ENCODE peak calls at places on chromosome 20, in eight cellular contexts. One of them, this sample, is unnamed. For H3K4me1, the result is how much of the 10 kb centered on the place peaks cover.

GRCh38 chr20:37927410-37928048 is 24.6 kb downstream of the VSTM2L start:
- DNase-seq in prostate gland: no peak
- DNase-seq in esophagus squamous epithelium: no peak
- DNase-seq in CD4-positive, CD25-positive, alpha-beta regulatory T cell: no peak
- DNase-seq in H9: no peak
- DNase-seq in OCI-LY7: no peak
- DNase-seq in stomach: no peak
- DNase-seq in astrocyte: no peak
- DNase-seq in this sample: no peak

GRCh38 chr20:7985916-7986315 is 33.6 kb downstream of the TMX4 start:
- DNase-seq in prostate gland: no peak
- DNase-seq in esophagus squamous epithelium: no peak
- DNase-seq in CD4-positive, CD25-positive, alpha-beta regulatory T cell: no peak
- DNase-seq in H9: no peak
- DNase-seq in OCI-LY7: no peak
- DNase-seq in stomach: no peak
- DNase-seq in astrocyte: no peak
- DNase-seq in this sample: no peak

GRCh38 chr20:58059145-58059544 is 169.3 kb downstream of the ANKRD60 start:
- DNase-seq in prostate gland: no peak
- DNase-seq in esophagus squamous epithelium: no peak
- DNase-seq in CD4-positive, CD25-positive, alpha-beta regulatory T cell: no peak
- DNase-seq in H9: no peak
- DNase-seq in OCI-LY7: no peak
- DNase-seq in stomach: no peak
- DNase-seq in astrocyte: no peak
- DNase-seq in this sample: no peak

GRCh38 chr20:17845701-17846475 is 122.7 kb downstream of the SNX5 start:
- DNase-seq in prostate gland: no peak
- DNase-seq in esophagus squamous epithelium: no peak
- DNase-seq in CD4-positive, CD25-positive, alpha-beta regulatory T cell: no peak
- DNase-seq in H9: no peak
- DNase-seq in OCI-LY7: no peak
- DNase-seq in stomach: no peak
- DNase-seq in astrocyte: peak
- DNase-seq in this sample: no peak

GRCh38 chr20:63005240-63005861 is 1.4 kb downstream of the BHLHE23 start:
- DNase-seq in prostate gland: no peak
- DNase-seq in esophagus squamous epithelium: no peak
- DNase-seq in CD4-positive, CD25-positive, alpha-beta regulatory T cell: no peak
- DNase-seq in H9: no peak
- DNase-seq in OCI-LY7: no peak
- DNase-seq in stomach: no peak
- DNase-seq in astrocyte: no peak
- DNase-seq in this sample: no peak

GRCh38 chr20:20780127-20780822 is 67.8 kb upstream of the RALGAPA2 start:
- DNase-seq in prostate gland: peak
- DNase-seq in esophagus squamous epithelium: no peak
- DNase-seq in CD4-positive, CD25-positive, alpha-beta regulatory T cell: no peak
- DNase-seq in H9: peak
- DNase-seq in OCI-LY7: no peak
- DNase-seq in stomach: peak
- DNase-seq in astrocyte: no peak
- DNase-seq in this sample: peak

GRCh38 chr20:64006902-64007301 is 26.0 kb downstream of the PRPF6 start:
- DNase-seq in prostate gland: no peak
- DNase-seq in esophagus squamous epithelium: no peak
- DNase-seq in CD4-positive, CD25-positive, alpha-beta regulatory T cell: no peak
- DNase-seq in H9: no peak
- DNase-seq in OCI-LY7: no peak
- DNase-seq in stomach: no peak
- DNase-seq in astrocyte: no peak
- DNase-seq in this sample: no peak

GRCh38 chr20:37421060-37421639 is 75.2 kb downstream of the SRC start:
- DNase-seq in prostate gland: no peak
- DNase-seq in esophagus squamous epithelium: no peak
- DNase-seq in CD4-positive, CD25-positive, alpha-beta regulatory T cell: no peak
- DNase-seq in H9: no peak
- DNase-seq in OCI-LY7: no peak
- DNase-seq in stomach: no peak
- DNase-seq in astrocyte: no peak
- DNase-seq in this sample: no peak

GRCh38 chr20:25394276-25394675 is 3.6 kb upstream of the ABHD12 start:
- DNase-seq in prostate gland: peak
- DNase-seq in esophagus squamous epithelium: no peak
- DNase-seq in CD4-positive, CD25-positive, alpha-beta regulatory T cell: no peak
- DNase-seq in H9: no peak
- DNase-seq in OCI-LY7: no peak
- DNase-seq in stomach: no peak
- DNase-seq in astrocyte: no peak
- DNase-seq in this sample: no peak

GRCh38 chr20:53914861-53915458 is 155.4 kb downstream of the BCAS1 start:
- DNase-seq in prostate gland: no peak
- DNase-seq in esophagus squamous epithelium: no peak
- DNase-seq in CD4-positive, CD25-positive, alpha-beta regulatory T cell: no peak
- DNase-seq in H9: no peak
- DNase-seq in OCI-LY7: peak
- DNase-seq in stomach: no peak
- DNase-seq in astrocyte: no peak
- DNase-seq in this sample: no peak

GRCh38 chr20:54477134-54477533 is 1.7 kb downstream of the DOK5 start:
- DNase-seq in prostate gland: no peak
- DNase-seq in esophagus squamous epithelium: no peak
- DNase-seq in CD4-positive, CD25-positive, alpha-beta regulatory T cell: no peak
- DNase-seq in H9: no peak
- DNase-seq in OCI-LY7: no peak
- DNase-seq in stomach: no peak
- DNase-seq in astrocyte: no peak
- DNase-seq in this sample: no peak

GRCh38 chr20:36273414-36274247 is 32.5 kb upstream of the DLGAP4 start:
- DNase-seq in prostate gland: no peak
- DNase-seq in esophagus squamous epithelium: no peak
- DNase-seq in CD4-positive, CD25-positive, alpha-beta regulatory T cell: no peak
- DNase-seq in H9: no peak
- DNase-seq in OCI-LY7: peak
- DNase-seq in stomach: no peak
- DNase-seq in astrocyte: no peak
- DNase-seq in this sample: no peak

GRCh38 chr20:35269055-35269781 is 8.7 kb downstream of the MMP24OS start:
- DNase-seq in prostate gland: peak
- DNase-seq in esophagus squamous epithelium: no peak
- DNase-seq in CD4-positive, CD25-positive, alpha-beta regulatory T cell: no peak
- DNase-seq in H9: peak
- DNase-seq in OCI-LY7: peak
- DNase-seq in stomach: peak
- DNase-seq in astrocyte: peak
- DNase-seq in this sample: no peak

GRCh38 chr20:45339799-45340198 is 8.4 kb downstream of the SDC4 start:
- DNase-seq in prostate gland: no peak
- DNase-seq in esophagus squamous epithelium: no peak
- DNase-seq in CD4-positive, CD25-positive, alpha-beta regulatory T cell: no peak
- DNase-seq in H9: no peak
- DNase-seq in OCI-LY7: peak
- DNase-seq in stomach: no peak
- DNase-seq in astrocyte: no peak
- DNase-seq in this sample: no peak

GRCh38 chr20:37265152-37265551 is 3.5 kb upstream of the GHRH start:
- DNase-seq in prostate gland: no peak
- DNase-seq in esophagus squamous epithelium: no peak
- DNase-seq in CD4-positive, CD25-positive, alpha-beta regulatory T cell: no peak
- DNase-seq in H9: no peak
- DNase-seq in OCI-LY7: peak
- DNase-seq in stomach: no peak
- DNase-seq in astrocyte: no peak
- DNase-seq in this sample: no peak

GRCh38 chr20:36148439-36148838 is 6.1 kb upstream of the EPB41L1 start:
- DNase-seq in prostate gland: no peak
- DNase-seq in esophagus squamous epithelium: no peak
- DNase-seq in CD4-positive, CD25-positive, alpha-beta regulatory T cell: no peak
- DNase-seq in H9: no peak
- DNase-seq in OCI-LY7: no peak
- DNase-seq in stomach: no peak
- DNase-seq in astrocyte: no peak
- DNase-seq in this sample: no peak

GRCh38 chr20:36604952-36605308 is 649 bp upstream of the RAB5IF start:
- DNase-seq in prostate gland: peak
- DNase-seq in esophagus squamous epithelium: no peak
- DNase-seq in CD4-positive, CD25-positive, alpha-beta regulatory T cell: peak
- DNase-seq in H9: no peak
- DNase-seq in OCI-LY7: peak
- DNase-seq in stomach: peak
- DNase-seq in astrocyte: no peak
- DNase-seq in this sample: no peak

DNA sequence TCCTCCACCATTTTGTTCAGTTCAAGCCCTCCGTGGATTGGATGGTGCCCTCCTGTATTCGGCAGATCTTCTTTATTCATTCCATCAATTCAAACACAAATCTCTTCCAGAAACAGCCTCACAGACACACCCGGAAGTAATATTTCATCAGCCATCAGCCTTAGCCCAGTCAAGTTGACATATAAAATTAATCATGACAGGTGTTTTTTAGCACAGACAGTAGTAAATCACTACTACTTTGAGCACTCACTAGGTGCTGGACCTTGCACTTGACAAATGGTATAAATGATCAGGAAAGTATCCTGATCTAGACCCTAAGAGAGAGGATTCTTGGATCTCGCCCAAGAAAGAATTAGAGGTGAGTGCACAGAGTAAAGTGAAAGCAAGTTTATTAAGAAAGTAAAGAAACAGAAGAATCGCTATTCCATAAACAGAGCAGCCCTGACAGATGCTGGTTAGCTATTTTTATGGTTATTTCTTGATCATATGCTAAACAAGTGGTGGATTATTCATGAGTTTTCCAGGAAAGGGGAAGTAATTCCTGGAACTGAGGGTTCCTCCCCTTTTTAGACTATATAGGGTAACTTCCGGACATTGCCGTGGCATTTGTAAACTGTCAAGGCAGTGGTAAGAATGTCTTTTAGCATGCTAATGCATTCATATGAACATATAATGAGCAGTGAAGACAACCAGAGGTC is 194.6 kb upstream of the LAMP5 start:
- DNase-seq in prostate gland: no peak
- DNase-seq in esophagus squamous epithelium: no peak
- DNase-seq in CD4-positive, CD25-positive, alpha-beta regulatory T cell: no peak
- DNase-seq in H9: no peak
- DNase-seq in OCI-LY7: no peak
- DNase-seq in stomach: no peak
- DNase-seq in astrocyte: peak
- DNase-seq in this sample: no peak
- H3K27ac ChIP-seq in prostate gland: no peak
- H3K27ac ChIP-seq in esophagus squamous epithelium: no peak
- H3K27ac ChIP-seq in CD4-positive, CD25-positive, alpha-beta regulatory T cell: no peak
- H3K27ac ChIP-seq in H9: no peak
- H3K27ac ChIP-seq in OCI-LY7: no peak
- H3K27ac ChIP-seq in stomach: peak
- H3K27ac ChIP-seq in astrocyte: no peak
- H3K27ac ChIP-seq in this sample: no peak

DNA sequence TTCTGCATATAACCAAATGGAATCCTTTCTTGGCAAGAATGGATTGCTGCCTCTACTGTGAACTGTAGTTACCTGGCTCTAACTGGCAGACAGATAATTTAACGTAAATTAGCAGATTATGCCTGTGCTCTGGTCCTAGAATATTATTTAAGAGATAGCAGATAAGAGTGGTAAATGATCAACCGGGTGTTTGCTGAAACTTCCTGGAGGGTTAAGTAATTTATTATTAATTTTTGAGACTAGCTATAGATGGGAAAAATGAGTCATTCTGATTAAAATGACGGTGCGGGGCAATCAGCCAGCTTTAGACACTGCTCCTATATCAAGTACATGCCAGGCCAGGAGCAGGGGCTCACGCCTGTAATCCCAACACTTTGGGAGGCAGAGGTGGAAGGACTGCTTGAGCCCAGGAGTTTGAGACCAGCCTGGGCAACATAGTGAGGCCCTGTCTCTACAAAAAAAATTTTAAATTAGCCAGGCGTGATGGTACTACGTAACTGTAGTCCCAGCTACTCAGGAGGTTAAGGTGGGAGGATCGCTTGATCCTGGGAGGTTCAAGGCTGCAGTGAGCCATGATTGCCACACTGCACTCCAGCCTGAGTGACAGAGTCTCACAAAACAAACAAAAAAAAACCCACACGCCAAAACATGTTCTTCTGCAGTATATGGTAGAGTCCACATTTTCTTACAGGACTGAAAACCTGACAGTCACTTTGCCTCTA is 22.6 kb downstream of the B4GALT5 start:
- DNase-seq in prostate gland: no peak
- DNase-seq in esophagus squamous epithelium: no peak
- DNase-seq in CD4-positive, CD25-positive, alpha-beta regulatory T cell: no peak
- DNase-seq in H9: no peak
- DNase-seq in OCI-LY7: no peak
- DNase-seq in stomach: peak
- DNase-seq in astrocyte: peak
- DNase-seq in this sample: no peak
- H3K4me1 ChIP-seq in prostate gland: under half
- H3K4me1 ChIP-seq in esophagus squamous epithelium: under half
- H3K4me1 ChIP-seq in CD4-positive, CD25-positive, alpha-beta regulatory T cell: under half
- H3K4me1 ChIP-seq in H9: under half
- H3K4me1 ChIP-seq in OCI-LY7: half or more
- H3K4me1 ChIP-seq in stomach: half or more
- H3K4me1 ChIP-seq in astrocyte: under half
- H3K4me1 ChIP-seq in this sample: under half

DNA sequence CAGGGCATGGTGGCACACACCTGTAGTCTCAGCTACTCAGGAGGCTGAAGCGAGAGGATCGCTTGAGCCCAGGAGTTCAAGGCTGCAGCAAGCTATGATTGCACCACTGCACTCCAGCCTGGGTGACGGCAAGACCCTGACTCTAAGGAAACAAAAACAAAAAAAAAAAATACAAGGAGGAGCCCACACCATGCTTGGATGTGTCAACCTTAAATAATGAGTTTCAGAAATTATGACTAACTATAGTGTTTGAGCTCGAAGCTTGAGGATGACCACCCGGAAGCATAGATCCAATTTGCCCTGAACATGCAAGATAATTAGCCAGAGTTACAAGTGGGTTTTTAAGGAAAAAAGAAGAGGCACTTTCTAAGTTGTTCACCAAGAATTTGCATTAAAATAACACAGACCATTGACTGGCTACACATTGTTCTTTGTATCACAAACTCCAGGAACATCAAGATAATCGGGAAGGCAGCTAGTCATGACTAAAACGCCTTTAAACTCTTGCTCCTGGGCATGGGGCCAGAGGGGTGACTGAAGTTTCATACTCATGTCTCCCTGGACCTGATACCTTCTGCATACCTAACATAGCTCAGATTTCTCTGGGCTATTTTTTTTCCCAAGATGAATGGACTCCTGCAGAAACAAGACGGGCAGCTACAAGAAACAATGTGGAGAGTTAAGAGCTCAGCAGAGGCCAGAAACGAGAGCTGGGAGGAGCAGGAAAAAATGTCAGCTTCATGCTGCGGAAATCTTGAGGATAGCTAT is 289.6 kb downstream of the PREX1 start:
- DNase-seq in prostate gland: peak
- DNase-seq in esophagus squamous epithelium: no peak
- DNase-seq in CD4-positive, CD25-positive, alpha-beta regulatory T cell: no peak
- DNase-seq in H9: no peak
- DNase-seq in OCI-LY7: no peak
- DNase-seq in stomach: peak
- DNase-seq in astrocyte: peak
- DNase-seq in this sample: no peak
- H3K27ac ChIP-seq in prostate gland: no peak
- H3K27ac ChIP-seq in esophagus squamous epithelium: no peak
- H3K27ac ChIP-seq in CD4-positive, CD25-positive, alpha-beta regulatory T cell: no peak
- H3K27ac ChIP-seq in H9: peak
- H3K27ac ChIP-seq in OCI-LY7: no peak
- H3K27ac ChIP-seq in stomach: no peak
- H3K27ac ChIP-seq in astrocyte: no peak
- H3K27ac ChIP-seq in this sample: no peak

GRCh38 chr20:47568019-47568418 is 66.3 kb downstream of the NCOA3 start:
- DNase-seq in prostate gland: peak
- DNase-seq in esophagus squamous epithelium: no peak
- DNase-seq in CD4-positive, CD25-positive, alpha-beta regulatory T cell: no peak
- DNase-seq in H9: no peak
- DNase-seq in OCI-LY7: no peak
- DNase-seq in stomach: peak
- DNase-seq in astrocyte: peak
- DNase-seq in this sample: no peak
- H3K4me1 ChIP-seq in prostate gland: under half
- H3K4me1 ChIP-seq in esophagus squamous epithelium: under half
- H3K4me1 ChIP-seq in CD4-positive, CD25-positive, alpha-beta regulatory T cell: under half
- H3K4me1 ChIP-seq in H9: under half
- H3K4me1 ChIP-seq in OCI-LY7: half or more
- H3K4me1 ChIP-seq in stomach: under half
- H3K4me1 ChIP-seq in astrocyte: under half
- H3K4me1 ChIP-seq in this sample: under half